ENCODE peak calls at places on chromosomes 2 and 18, in ten cellular contexts. R, K, P, I, E, U, W, G, A and F are unnamed samples.

GRCh38 chr18:48939368-48940097 is 11.2 kb downstream of the SMAD7 start:
- DNase-seq in R (no peak), K (no peak), P (no peak), I (no peak), E (no peak), U (no peak), W (no peak), G (peak), A (no peak), F (no peak)

GRCh38 chr2:39068757-39069515 is 51.9 kb downstream of the SOS1 start:
- DNase-seq in R (no peak), K (no peak), P (peak), I (no peak), E (no peak), U (peak), W (peak), G (no peak), A (peak), F (no peak)

GRCh38 chr18:8667846-8668245 is 37.5 kb upstream of the MTCL1 start:
- DNase-seq in R (no peak), K (no peak), P (no peak), I (no peak), E (no peak), U (peak), W (no peak), G (no peak), A (no peak), F (no peak)

GRCh38 chr2:174492963-174493431 is 6.2 kb upstream of the GPR155 start:
- DNase-seq in R (no peak), K (no peak), P (peak), I (peak), E (no peak), U (no peak), W (peak), G (no peak), A (no peak), F (peak)

GRCh38 chr2:130749641-130750040 is 5.7 kb upstream of the AMER3 start:
- DNase-seq in R (no peak), K (no peak), P (no peak), I (no peak), E (no peak), U (no peak), W (no peak), G (peak), A (no peak), F (no peak)

GRCh38 chr18:6627621-6628020 is 101.9 kb upstream of the ARHGAP28 start:
- DNase-seq in R (no peak), K (no peak), P (no peak), I (no peak), E (no peak), U (peak), W (no peak), G (no peak), A (no peak), F (no peak)

GRCh38 chr2:85699325-85699724 is 5.2 kb downstream of the GNLY start:
- DNase-seq in R (no peak), K (no peak), P (no peak), I (no peak), E (no peak), U (no peak), W (no peak), G (no peak), A (no peak), F (no peak)

GRCh38 chr2:55420244-55420713 is 623 bp upstream of the CCDC88A start:
- DNase-seq in R (peak), K (no peak), P (no peak), I (no peak), E (no peak), U (peak), W (no peak), G (no peak), A (no peak), F (no peak)

GRCh38 chr2:151569167-151569566 is 159.5 kb downstream of the RIF1 start:
- DNase-seq in R (peak), K (no peak), P (no peak), I (no peak), E (no peak), U (no peak), W (no peak), G (no peak), A (no peak), F (no peak)

GRCh38 chr2:115807302-115807701 is 1364.9 kb downstream of the DPP10 start:
- DNase-seq in R (no peak), K (no peak), P (no peak), I (no peak), E (no peak), U (no peak), W (no peak), G (no peak), A (no peak), F (no peak)

GRCh38 chr2:132372276-132372675 is 44.3 kb upstream of the GPR39 start:
- DNase-seq in R (peak), K (no peak), P (no peak), I (no peak), E (no peak), U (no peak), W (no peak), G (no peak), A (no peak), F (no peak)

GRCh38 chr2:45606801-45607200 is 4.3 kb downstream of the SRBD1 start:
- DNase-seq in R (no peak), K (no peak), P (no peak), I (no peak), E (peak), U (no peak), W (no peak), G (no peak), A (no peak), F (no peak)